ENCODE peak calls at places on chromosome X, in six cellular contexts. A, B, F, I, E and X are unnamed samples. For H3K27me3, the result is how much of the 10 kb centered on the place peaks cover.

GRCh38 chrX:400258-400657 is 13.6 kb upstream of the PPP2R3B start:
- DNase-seq in A (no peak), B (no peak), F (no peak), I (no peak), E (no peak), X (no peak)

GRCh38 chrX:22206781-22207180 is 65.9 kb upstream of the CBLL2 start:
- DNase-seq in A (no peak), B (no peak), F (no peak), I (no peak), E (no peak), X (no peak)

GRCh38 chrX:115988825-115989224 is 181.7 kb upstream of the AGTR2 start:
- DNase-seq in A (no peak), B (peak), F (no peak), I (no peak), E (no peak), X (no peak)

GRCh38 chrX:148380614-148381561 is 119.5 kb upstream of the AFF2 start:
- DNase-seq in A (no peak), B (no peak), F (no peak), I (no peak), E (no peak), X (peak)

GRCh38 chrX:110755061-110755460 is 40.6 kb downstream of the CHRDL1 start:
- DNase-seq in A (no peak), B (no peak), F (no peak), I (no peak), E (no peak), X (no peak)

GRCh38 chrX:97743014-97743413 is 859.3 kb downstream of the RPA4 start:
- DNase-seq in A (no peak), B (peak), F (no peak), I (no peak), E (no peak), X (no peak)

GRCh38 chrX:46327229-46328081 is 217.8 kb downstream of the ZNF674 start:
- DNase-seq in A (no peak), B (peak), F (peak), I (peak), E (no peak), X (no peak)

GRCh38 chrX:136166221-136166855 is 19.0 kb downstream of the FHL1 start:
- DNase-seq in A (no peak), B (peak), F (peak), I (no peak), E (no peak), X (no peak)

GRCh38 chrX:120213438-120214265 is 37.0 kb upstream of the ZBTB33 start:
- DNase-seq in A (peak), B (peak), F (peak), I (peak), E (no peak), X (no peak)

GRCh38 chrX:41722220-41722619 is 1.8 kb upstream of the GPR82 start:
- DNase-seq in A (no peak), B (no peak), F (no peak), I (no peak), E (no peak), X (no peak)

DNA sequence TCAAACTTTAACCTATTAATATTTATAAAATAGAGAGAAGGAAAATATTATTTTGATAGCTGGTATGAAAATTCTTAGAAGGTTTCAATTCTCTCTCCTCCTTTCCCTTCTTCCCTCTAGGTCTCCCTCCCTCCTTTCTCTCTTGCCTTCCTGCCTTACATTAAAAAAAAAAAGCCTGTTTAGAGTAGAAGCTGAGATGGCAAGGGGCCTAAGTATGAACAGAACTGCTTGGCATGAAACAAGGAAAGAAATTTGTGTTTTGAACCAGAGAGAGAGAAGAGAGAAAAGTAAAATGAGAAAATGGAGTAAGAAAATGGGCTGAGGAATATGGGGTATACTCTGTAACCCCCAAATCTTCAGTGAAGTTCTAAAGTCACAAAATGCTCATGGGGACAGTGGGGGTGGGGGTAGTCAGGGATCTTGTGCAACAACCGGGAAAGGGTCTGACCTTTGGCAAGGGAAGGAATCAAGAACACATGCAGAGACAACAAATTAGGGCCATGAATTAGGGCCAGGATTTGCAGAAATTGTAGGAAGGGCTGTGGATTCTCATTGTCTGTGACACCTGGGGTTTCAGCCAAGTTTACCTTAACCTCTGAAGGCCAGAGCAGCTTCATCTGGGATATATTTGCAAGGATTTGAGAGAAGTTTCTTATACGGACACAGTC is 30.6 kb downstream of the SUPT20HL2 start:
- DNase-seq in A (no peak), B (no peak), F (no peak), I (no peak), E (no peak), X (no peak)
- H3K27ac ChIP-seq in A (no peak), B (no peak), F (no peak), I (no peak), E (peak), X (no peak)

DNA sequence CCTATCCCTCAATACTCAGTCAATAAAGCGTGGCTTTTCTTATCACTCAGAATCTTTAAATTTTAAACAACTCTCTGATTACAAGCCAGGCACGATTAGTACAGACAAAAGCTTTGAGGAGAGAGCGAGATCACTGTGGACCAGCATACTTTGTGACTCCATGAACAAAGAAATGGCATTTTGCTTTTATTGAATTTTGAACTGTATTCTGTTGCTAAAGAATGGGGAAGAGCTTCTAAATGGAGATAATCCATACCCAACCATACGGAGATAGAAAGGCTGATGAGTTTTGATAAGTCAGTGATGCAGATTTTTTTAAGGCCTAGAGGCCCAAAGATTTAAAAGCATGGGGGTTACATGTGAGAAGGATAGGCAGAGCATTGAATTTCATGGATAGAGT is 259.1 kb downstream of the DACH2 start:
- DNase-seq in A (no peak), B (no peak), F (no peak), I (no peak), E (no peak), X (no peak)
- H3K27me3 ChIP-seq in A (under half), B (under half), F (under half), I (under half), E (under half), X (under half)

DNA sequence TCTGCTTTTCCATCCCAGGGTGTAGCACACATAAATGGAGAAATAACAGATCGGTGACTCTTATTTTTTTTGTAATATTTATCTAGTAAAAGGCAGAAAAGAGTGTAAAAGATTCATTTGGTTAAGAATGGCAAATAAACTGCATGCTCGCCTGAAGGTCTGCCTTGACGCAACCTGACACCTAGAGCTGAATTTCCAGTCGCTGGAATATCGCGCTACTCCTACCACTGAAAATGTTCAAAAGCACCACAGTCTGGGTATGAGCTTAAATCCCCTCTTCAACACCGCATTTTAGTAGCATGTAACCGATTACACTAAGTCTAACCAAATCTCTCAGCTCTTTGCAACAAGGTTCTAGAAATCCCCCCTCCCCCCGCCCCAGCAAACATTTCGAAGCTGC is 1.6 kb downstream of the FGF13 start:
- DNase-seq in A (no peak), B (peak), F (peak), I (no peak), E (no peak), X (no peak)
- H3K4me3 ChIP-seq in A (peak), B (peak), F (peak), I (no peak), E (peak), X (no peak)

DNA sequence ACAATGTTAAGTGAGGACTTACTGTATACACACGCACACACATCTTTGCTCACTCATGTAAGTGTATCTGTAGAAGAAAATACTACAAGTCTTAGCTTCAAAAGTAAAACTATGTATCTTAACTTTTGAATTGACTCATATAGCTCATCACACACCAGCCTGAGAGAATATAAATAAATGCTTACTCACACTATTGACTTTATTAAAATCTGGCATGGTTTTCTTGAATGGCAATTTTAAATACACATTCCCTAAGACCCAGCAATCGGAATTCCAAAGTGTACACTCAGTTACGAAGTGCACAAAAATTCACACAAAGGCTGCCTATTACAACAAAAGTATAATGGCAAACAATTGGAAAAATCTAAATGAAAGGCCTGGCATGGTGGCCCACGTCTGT is 2.0 kb downstream of the ERCC6L start:
- DNase-seq in A (no peak), B (no peak), F (no peak), I (no peak), E (no peak), X (no peak)
- H3K27ac ChIP-seq in A (no peak), B (no peak), F (no peak), I (no peak), E (no peak), X (no peak)

DNA sequence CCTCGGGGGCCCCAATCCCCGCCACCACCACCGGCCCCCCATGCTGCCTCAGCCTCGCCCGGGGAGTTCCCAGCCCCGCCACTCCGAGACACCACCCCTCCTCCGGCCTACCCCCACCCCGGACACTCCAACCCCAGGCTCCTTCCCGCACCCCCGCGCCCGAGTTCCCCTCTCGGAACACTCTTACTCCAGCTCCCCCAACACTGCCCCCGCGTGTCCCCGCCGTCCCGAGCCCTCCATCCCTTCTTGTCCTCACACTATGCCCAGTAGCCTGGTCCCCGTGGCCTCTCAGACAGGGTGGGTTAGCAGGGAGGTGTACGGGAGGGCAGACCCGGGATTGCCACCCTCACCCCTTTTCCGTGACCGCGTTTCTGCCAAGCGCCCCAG is 276.1 kb downstream of the BCOR start:
- DNase-seq in A (no peak), B (no peak), F (no peak), I (no peak), E (no peak), X (no peak)
- H3K27me3 ChIP-seq in A (under half), B (under half), F (under half), I (under half), E (under half), X (under half)

DNA sequence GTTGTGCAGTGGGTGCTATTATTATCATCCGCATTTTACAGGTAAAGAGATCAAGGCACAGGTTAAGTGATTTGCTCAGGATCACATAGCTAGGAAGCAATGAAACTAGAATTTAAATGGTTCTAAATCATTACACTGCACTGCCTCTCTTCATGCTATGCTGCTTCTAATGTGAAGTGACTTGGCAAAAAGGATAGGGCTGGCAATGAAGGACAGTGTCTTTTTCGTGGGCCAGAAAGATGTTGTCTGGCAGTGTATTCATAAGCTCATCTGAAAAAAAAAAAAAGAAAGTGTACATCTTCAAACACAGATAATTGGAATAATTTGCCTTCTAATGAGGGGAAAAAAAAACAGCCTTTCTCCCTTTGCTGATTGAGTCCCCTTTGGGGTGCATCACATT is 132.2 kb upstream of the FUNDC1 start:
- DNase-seq in A (no peak), B (no peak), F (no peak), I (no peak), E (no peak), X (no peak)
- H3K4me3 ChIP-seq in A (peak), B (no peak), F (no peak), I (no peak), E (no peak), X (no peak)